ENCODE peak calls at places on chromosomes 16 and 17, in seven cellular contexts. Y is psoas muscle; K is neural progenitor cell; J is tibial nerve; U is prostate gland; N is SJSA1; W is naive thymus-derived CD4-positive, alpha-beta T cell. B is an unnamed sample. For H3K4me1, the result is how much of the 10 kb centered on the place peaks cover.

GRCh38 chr17:82831818-82832200 is 8.0 kb downstream of the ZNF750 start:
- DNase-seq in W (no peak), Y (no peak), N (no peak), U (no peak), K (no peak), J (no peak), B (no peak)

GRCh38 chr16:47143677-47144558 is at the start of gene NETO2:
- DNase-seq in J (no peak), N (peak), W (peak), K (peak), U (peak), Y (peak), B (peak)

GRCh38 chr17:34581446-34582184 is 2.2 kb downstream of the TMEM132E start:
- DNase-seq in N (no peak), W (no peak), Y (no peak), K (peak), J (no peak), U (no peak), B (peak)

GRCh38 chr17:48563867-48564199 is 14.3 kb downstream of the HOXB4 start:
- DNase-seq in K (no peak), Y (no peak), W (no peak), N (no peak), J (no peak), U (no peak), B (no peak)

GRCh38 chr17:8162997-8163977 is 539 bp upstream of the VAMP2 start:
- DNase-seq in W (peak), K (peak), U (no peak), Y (peak), N (peak), J (peak), B (peak)

GRCh38 chr16:66996324-66996982 is 8.1 kb downstream of the CES4A start:
- DNase-seq in U (peak), W (no peak), Y (peak), J (peak), K (no peak), N (no peak), B (peak)

GRCh38 chr17:49836111-49837030 is 11.5 kb downstream of the TAC4 start:
- DNase-seq in Y (no peak), W (no peak), J (no peak), N (peak), K (no peak), U (peak), B (no peak)

GRCh38 chr17:45145035-45145389 is 3.3 kb upstream of the HEXIM1 start:
- DNase-seq in J (no peak), W (no peak), N (no peak), U (no peak), K (no peak), Y (no peak), B (no peak)

GRCh38 chr17:57916925-57917858 is 38.0 kb downstream of the CUEDC1 start:
- DNase-seq in U (no peak), K (no peak), Y (no peak), W (peak), N (no peak), J (no peak), B (no peak)

GRCh38 chr16:88086571-88087516 is 135.6 kb downstream of the BANP start:
- DNase-seq in K (no peak), U (no peak), J (no peak), Y (no peak), W (no peak), N (no peak), B (no peak)
- H3K27ac ChIP-seq in K (no peak), U (no peak), J (no peak), Y (no peak), W (no peak), N (peak), B (no peak)

GRCh38 chr17:39636927-39637736 is at the start of gene STARD3:
- DNase-seq in J (peak), U (peak), Y (peak), W (peak), N (peak), K (peak), B (peak)

GRCh38 chr17:39635614-39636176 is 1.2 kb upstream of the STARD3 start:
- DNase-seq in Y (no peak), N (no peak), W (no peak), U (no peak), J (no peak), K (no peak), B (no peak)

GRCh38 chr17:39634384-39634871 is 2.5 kb upstream of the STARD3 start:
- DNase-seq in U (no peak), K (peak), N (peak), W (peak), J (no peak), Y (no peak), B (no peak)

GRCh38 chr17:39638317-39638716 is 1.4 kb downstream of the STARD3 start:
- DNase-seq in U (no peak), N (no peak), J (no peak), W (no peak), Y (no peak), K (no peak), B (no peak)

GRCh38 chr17:39636587-39636926 is 387 bp upstream of the STARD3 start:
- DNase-seq in Y (no peak), W (no peak), K (no peak), N (no peak), J (no peak), U (no peak), B (no peak)
- H3K4me1 ChIP-seq in Y (under half), W (under half), K (under half), N (under half), J (under half), U (under half), B (under half)

GRCh38 chr17:79608729-79609039 is 2.2 kb downstream of the RBFOX3 start:
- DNase-seq in N (no peak), Y (no peak), K (no peak), W (no peak), J (no peak), U (no peak), B (no peak)
- H3K4me3 ChIP-seq in N (no peak), Y (no peak), K (no peak), W (no peak), J (no peak), U (peak), B (no peak)

GRCh38 chr17:28507567-28508195 is 1.5 kb downstream of the FOXN1 start:
- DNase-seq in W (no peak), Y (no peak), U (peak), N (no peak), K (no peak), J (no peak), B (no peak)
- H3K27ac ChIP-seq in W (no peak), Y (no peak), U (peak), N (no peak), K (no peak), J (no peak), B (no peak)

GRCh38 chr16:15961060-15961511 is 11.7 kb downstream of the ABCC1 start:
- DNase-seq in N (peak), J (no peak), W (peak), Y (no peak), K (no peak), U (no peak), B (no peak)

GRCh38 chr16:15963307-15963910 is 14.0 kb downstream of the ABCC1 start:
- DNase-seq in K (no peak), Y (no peak), W (no peak), J (no peak), U (no peak), N (no peak), B (no peak)

GRCh38 chr16:15961557-15962205 is 12.3 kb downstream of the ABCC1 start:
- DNase-seq in Y (no peak), N (no peak), U (no peak), K (no peak), W (no peak), J (no peak), B (no peak)

GRCh38 chr16:15958703-15959348 is 9.4 kb downstream of the ABCC1 start:
- DNase-seq in Y (no peak), W (no peak), K (peak), J (no peak), N (no peak), U (no peak), B (no peak)

DNA sequence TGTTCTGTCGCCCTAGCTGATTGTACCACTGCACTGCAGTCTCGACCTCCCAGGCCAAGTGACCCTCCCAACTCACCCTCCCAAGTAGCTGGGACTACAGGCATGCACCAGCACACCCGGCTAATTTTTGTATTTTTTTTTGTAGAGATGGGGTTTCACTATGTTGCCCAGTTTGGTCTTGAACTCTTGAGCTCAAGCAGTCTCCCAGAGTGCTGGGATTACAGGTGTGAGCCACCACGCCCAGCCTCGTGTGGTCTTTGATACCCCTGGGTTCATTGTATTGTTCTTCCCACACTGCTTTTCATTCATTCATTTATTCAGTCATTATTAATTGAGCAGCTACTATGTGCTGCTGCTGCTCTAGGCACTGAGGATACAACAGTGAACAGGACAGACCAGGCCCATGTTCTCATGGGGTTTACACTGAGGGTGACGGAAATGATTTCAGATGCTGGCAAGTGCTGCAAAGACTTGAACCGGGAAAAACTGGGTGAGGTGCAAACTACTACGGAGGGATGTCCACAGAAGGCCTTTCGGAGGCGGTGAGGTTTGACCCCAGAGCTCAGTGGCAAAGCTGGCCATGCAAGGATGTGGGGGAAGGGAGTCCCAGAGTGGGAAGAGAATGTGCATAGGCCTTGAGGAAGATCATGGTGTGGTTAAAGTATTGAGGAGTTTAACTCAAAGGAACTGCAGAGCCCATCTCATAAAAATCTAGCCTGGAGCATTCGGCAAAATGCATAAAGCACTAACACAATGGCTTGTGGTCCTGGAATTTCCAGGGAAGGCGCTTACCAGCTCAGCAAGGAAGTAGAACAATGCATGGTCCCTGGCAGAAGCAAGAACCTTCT is 10.9 kb downstream of the ABCC1 start:
- DNase-seq in W (no peak), U (no peak), J (no peak), Y (no peak), K (no peak), N (no peak), B (no peak)
- H3K4me1 ChIP-seq in W (under half), U (under half), J (under half), Y (under half), K (under half), N (under half), B (under half)

DNA sequence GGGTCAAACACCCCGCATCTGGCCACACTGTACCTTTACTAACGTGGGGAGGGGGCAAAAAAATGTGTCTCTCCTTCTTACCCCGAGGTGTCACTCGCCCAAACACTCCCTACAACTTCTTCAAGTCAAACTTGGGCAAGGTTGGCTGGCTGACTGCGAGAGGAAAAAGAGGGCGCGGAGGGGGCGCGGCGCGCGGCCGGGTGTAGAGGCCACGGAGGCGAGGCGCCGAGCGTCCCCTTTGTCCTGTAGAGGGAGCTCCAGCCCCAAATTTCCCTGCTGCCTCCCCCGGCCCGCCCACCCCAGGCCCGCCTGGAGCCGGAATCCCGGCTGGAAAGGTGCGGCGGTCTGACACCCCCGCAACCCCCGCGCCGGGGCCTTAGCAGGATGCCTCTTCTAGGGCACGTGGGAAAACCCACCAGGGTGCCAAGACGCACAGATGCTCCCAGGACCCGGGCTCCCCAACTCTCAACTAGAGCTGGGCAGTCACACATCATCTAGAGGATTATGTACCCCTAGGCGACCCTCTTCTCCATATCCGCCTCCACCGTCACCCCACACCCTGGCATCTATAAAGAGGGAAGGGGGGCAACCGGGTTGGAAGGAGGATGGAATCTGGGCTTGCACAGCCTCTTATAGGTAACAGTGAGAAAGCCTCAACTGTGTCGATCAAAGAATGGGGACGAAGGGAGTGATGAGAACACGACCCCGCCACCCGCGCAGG is 4.2 kb downstream of the IRX3 start:
- DNase-seq in U (peak), K (peak), Y (peak), W (no peak), N (no peak), J (no peak), B (peak)
- H3K4me3 ChIP-seq in U (peak), K (peak), Y (no peak), W (no peak), N (no peak), J (no peak), B (peak)

DNA sequence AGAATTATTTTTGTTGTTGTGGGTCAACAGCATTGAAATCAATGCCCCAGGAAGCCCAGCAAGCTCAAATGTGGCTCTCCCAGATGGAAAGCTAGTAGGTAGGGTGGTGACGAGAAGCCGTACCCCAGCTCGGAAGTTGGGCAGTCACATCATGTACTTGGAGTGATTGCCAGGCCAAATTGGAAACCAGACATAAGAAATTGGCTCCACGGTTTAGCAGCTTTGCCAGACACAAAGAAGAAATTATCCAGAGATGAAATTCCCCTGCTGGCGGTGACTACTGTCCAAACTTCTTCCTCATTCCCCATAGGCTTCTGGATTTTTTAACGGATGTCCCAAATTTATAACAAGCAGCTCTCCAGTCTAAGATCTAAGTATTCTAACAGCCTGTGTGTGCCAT is 95.9 kb downstream of the OR1D5 start:
- DNase-seq in N (no peak), J (no peak), U (no peak), Y (no peak), K (no peak), W (no peak), B (no peak)
- H3K27ac ChIP-seq in N (no peak), J (no peak), U (no peak), Y (no peak), K (no peak), W (no peak), B (no peak)

GRCh38 chr16:84630446-84631152 is 12.7 kb upstream of the COTL1 start:
- DNase-seq in K (no peak), N (no peak), W (peak), J (no peak), Y (no peak), U (no peak), B (no peak)
- H3K4me1 ChIP-seq in K (under half), N (under half), W (under half), J (under half), Y (under half), U (under half), B (under half)

GRCh38 chr17:61456688-61457225 is 4.5 kb downstream of the TBX4 start:
- DNase-seq in N (no peak), Y (no peak), K (peak), W (no peak), U (no peak), J (no peak), B (no peak)
- H3K4me3 ChIP-seq in N (no peak), Y (no peak), K (peak), W (no peak), U (no peak), J (no peak), B (no peak)